ENCODE peak calls at places on chromosomes 5 and 9, in six cellular contexts. H, D, E, N, G and C are unnamed samples.

GRCh38 chr5:165508286-165508685 is 2002.9 kb downstream of the MAT2B start:
- DNase-seq in H (no peak), N (no peak), E (no peak), D (no peak), G (no peak), C (no peak)

GRCh38 chr5:149857499-149857898 is 87.1 kb downstream of the PDE6A start:
- DNase-seq in N (no peak), H (peak), D (peak), E (peak), G (no peak), C (no peak)

GRCh38 chr5:88602584-88602983 is 280.4 kb downstream of the MEF2C start:
- DNase-seq in N (no peak), G (no peak), D (no peak), H (no peak), E (no peak), C (peak)

GRCh38 chr5:134451618-134452505 is 40.2 kb upstream of the CDKN2AIPNL start:
- DNase-seq in E (peak), H (peak), D (peak), G (no peak), N (no peak), C (no peak)

GRCh38 chr9:76456202-76456926 is 2.6 kb upstream of the GCNT1 start:
- DNase-seq in E (no peak), N (peak), G (peak), H (no peak), D (peak), C (no peak)

GRCh38 chr5:65203746-65204145 is 278.0 kb downstream of the ADAMTS6 start:
- DNase-seq in N (no peak), E (no peak), G (no peak), H (no peak), D (peak), C (no peak)

GRCh38 chr9:33619666-33620404 is 95.8 kb downstream of the ANKRD18B start:
- DNase-seq in D (peak), E (no peak), G (no peak), H (no peak), N (no peak), C (no peak)

GRCh38 chr9:135993840-135994776 is 32.9 kb upstream of the UBAC1 start:
- DNase-seq in H (no peak), E (no peak), G (no peak), D (no peak), N (no peak), C (no peak)

GRCh38 chr5:82365744-82366228 is 87.6 kb upstream of the RPS23 start:
- DNase-seq in G (no peak), D (peak), E (no peak), H (no peak), N (no peak), C (no peak)